ENCODE peak calls at places on chromosome 9, in five cellular contexts. Z is left ventricle myocardium inferior, P is IMR-90, C is heart left ventricle, R is tibial artery. V is an unnamed sample. For H3K4me1, the result is how much of the 10 kb centered on the place peaks cover.

GRCh38 chr9:10268500-10269485 is 344.0 kb downstream of the PTPRD start:
- DNase-seq in Z (no peak), P (peak), C (no peak), R (no peak), V (no peak)

GRCh38 chr9:137168575-137168906 is 1.3 kb downstream of the LRRC26 start:
- DNase-seq in Z (no peak), P (no peak), C (no peak), R (no peak), V (peak)

GRCh38 chr9:38621434-38622082 is 1.2 kb upstream of the ANKRD18A start:
- DNase-seq in Z (no peak), P (no peak), C (no peak), R (no peak), V (peak)

GRCh38 chr9:113481176-113481805 is 17.8 kb downstream of the RGS3 start:
- DNase-seq in Z (no peak), P (no peak), C (no peak), R (no peak), V (no peak)

GRCh38 chr9:33676746-33677505 is 118.4 kb upstream of the PRSS3 start:
- DNase-seq in Z (peak), P (peak), C (peak), R (no peak), V (peak)

GRCh38 chr9:115730396-115730795 is 423.2 kb upstream of the PAPPA start:
- DNase-seq in Z (no peak), P (no peak), C (no peak), R (no peak), V (no peak)

GRCh38 chr9:6551126-6551525 is 94.4 kb downstream of the GLDC start:
- DNase-seq in Z (no peak), P (no peak), C (no peak), R (no peak), V (no peak)

GRCh38 chr9:37918665-37919165 is 14.8 kb upstream of the SLC25A51 start:
- DNase-seq in Z (no peak), P (no peak), C (no peak), R (no peak), V (peak)

GRCh38 chr9:105841562-105841961 is 147.2 kb downstream of the TMEM38B start:
- DNase-seq in Z (no peak), P (no peak), C (no peak), R (no peak), V (no peak)

GRCh38 chr9:107693620-107694326 is 204.2 kb upstream of the KLF4 start:
- DNase-seq in Z (no peak), P (peak), C (no peak), R (no peak), V (peak)

GRCh38 chr9:93266521-93267001 is 82.6 kb downstream of the WNK2 start:
- DNase-seq in Z (no peak), P (no peak), C (no peak), R (peak), V (peak)

GRCh38 chr9:115170674-115171073 is 52.7 kb upstream of the TNC start:
- DNase-seq in Z (no peak), P (peak), C (no peak), R (no peak), V (peak)

GRCh38 chr9:81489048-81489447 is 200.3 kb downstream of the TLE1 start:
- DNase-seq in Z (no peak), P (peak), C (no peak), R (no peak), V (no peak)

GRCh38 chr9:123528521-123528920 is 172.5 kb downstream of the CRB2 start:
- DNase-seq in Z (no peak), P (no peak), C (no peak), R (no peak), V (no peak)

GRCh38 chr9:93136011-93136440 is 2.0 kb upstream of the NINJ1 start:
- DNase-seq in Z (no peak), P (peak), C (no peak), R (no peak), V (peak)

GRCh38 chr9:114314256-114314867 is 8.5 kb upstream of the ORM1 start:
- DNase-seq in Z (no peak), P (no peak), C (no peak), R (no peak), V (no peak)

GRCh38 chr9:101562966-101563365 is 29.3 kb downstream of the RNF20 start:
- DNase-seq in Z (no peak), P (no peak), C (no peak), R (no peak), V (no peak)

GRCh38 chr9:38352716-38353334 is 39.7 kb upstream of the ALDH1B1 start:
- DNase-seq in Z (no peak), P (no peak), C (no peak), R (peak), V (no peak)

GRCh38 chr9:14640294-14640693 is 52.9 kb downstream of the ZDHHC21 start:
- DNase-seq in Z (no peak), P (no peak), C (no peak), R (no peak), V (no peak)

GRCh38 chr9:136757751-136758140 is 297 bp downstream of the LCN8 start:
- DNase-seq in Z (no peak), P (no peak), C (no peak), R (no peak), V (peak)

GRCh38 chr9:121765021-121765950 is 113.9 kb downstream of the DAB2IP start:
- DNase-seq in Z (peak), P (peak), C (peak), R (peak), V (peak)

GRCh38 chr9:83304686-83305085 is 233.5 kb downstream of the FRMD3 start:
- DNase-seq in Z (peak), P (peak), C (peak), R (peak), V (peak)

GRCh38 chr9:19701991-19702390 is 86.8 kb downstream of the SLC24A2 start:
- DNase-seq in Z (no peak), P (no peak), C (no peak), R (no peak), V (no peak)

GRCh38 chr9:97934321-97935115 is 3.5 kb downstream of the HEMGN start:
- DNase-seq in Z (no peak), P (no peak), C (no peak), R (no peak), V (peak)

GRCh38 chr9:115263731-115264130 is 145.8 kb upstream of the TNC start:
- DNase-seq in Z (no peak), P (peak), C (no peak), R (no peak), V (no peak)

GRCh38 chr9:106287108-106287631 is 575.8 kb upstream of the ZNF462 start:
- DNase-seq in Z (no peak), P (no peak), C (no peak), R (no peak), V (no peak)

GRCh38 chr9:121510766-121511555 is 11.3 kb upstream of the GGTA1 start:
- DNase-seq in Z (peak), P (peak), C (peak), R (no peak), V (no peak)

GRCh38 chr9:136625101-136626065 is 37.3 kb upstream of the EGFL7 start:
- DNase-seq in Z (peak), P (peak), C (peak), R (peak), V (peak)

GRCh38 chr9:70061776-70062175 is 18.1 kb downstream of the MAMDC2 start:
- DNase-seq in Z (no peak), P (peak), C (no peak), R (no peak), V (peak)

DNA sequence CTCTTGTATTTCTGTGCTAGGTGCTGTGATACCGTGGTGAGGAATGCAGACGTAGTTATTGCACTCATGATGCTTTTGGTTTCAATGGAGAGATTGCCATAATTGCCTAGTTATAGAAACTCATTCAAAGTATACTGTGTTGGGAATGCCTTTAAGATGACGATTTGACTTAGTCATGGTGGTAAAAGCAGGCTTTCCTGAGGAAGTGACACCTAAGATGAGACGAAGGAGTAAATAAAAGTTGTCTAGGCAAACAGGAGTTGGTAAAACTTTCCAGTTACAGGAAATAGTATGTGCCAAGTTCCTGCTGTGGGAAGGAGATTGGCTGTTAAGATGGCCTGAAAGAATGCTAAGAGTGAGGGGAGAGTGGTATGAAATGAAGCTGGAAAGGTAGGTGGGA is 48.1 kb downstream of the FOCAD start:
- DNase-seq in Z (no peak), P (peak), C (no peak), R (no peak), V (no peak)
- H3K4me1 ChIP-seq in Z (under half), P (under half), C (under half), R (under half), V (under half)

DNA sequence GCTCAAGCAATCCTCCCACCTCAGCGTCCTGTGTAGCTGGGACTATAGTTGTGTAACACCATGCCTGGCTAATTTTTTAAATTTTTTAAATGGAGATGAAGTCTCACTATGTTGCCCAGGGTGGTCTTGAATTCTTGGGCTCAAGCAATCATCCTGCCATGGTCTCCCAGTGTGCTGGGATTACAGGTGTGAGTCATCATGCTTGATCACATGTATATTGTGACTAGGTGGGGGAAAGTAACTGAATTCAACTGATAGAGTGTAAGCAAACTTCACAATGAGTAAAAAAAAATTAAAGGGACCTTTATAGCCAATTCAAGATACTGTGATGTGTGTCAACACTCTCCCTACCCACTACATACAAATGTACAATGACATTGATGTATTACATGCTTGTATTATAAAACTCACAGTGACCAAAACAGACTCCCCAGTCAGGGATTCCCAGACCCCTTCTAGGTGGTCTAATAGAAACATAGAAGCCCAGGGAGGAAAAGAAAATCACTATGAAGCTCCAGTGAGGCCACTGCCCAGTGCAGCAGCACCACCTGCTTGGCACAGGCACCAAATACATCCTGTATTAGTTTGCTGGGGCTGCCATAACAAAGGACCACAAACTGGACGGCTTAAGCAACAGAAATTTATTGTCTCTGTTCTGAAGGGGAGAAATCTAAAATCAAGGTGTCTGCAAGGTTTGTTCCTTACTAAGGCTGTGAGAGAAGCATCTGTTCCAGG is 8.8 kb downstream of the PLGRKT start:
- DNase-seq in Z (no peak), P (no peak), C (no peak), R (no peak), V (no peak)
- TF ChIP-seq CTCF in Z (no peak), P (no peak), C (no peak), R (no peak), V (no peak)

GRCh38 chr9:134361426-134361825 is 35.2 kb downstream of the RXRA start:
- DNase-seq in Z (no peak), P (no peak), C (no peak), R (no peak), V (no peak)
- H3K4me1 ChIP-seq in Z (half or more), P (under half), C (half or more), R (half or more), V (under half)

GRCh38 chr9:116842658-116843057 is 155.6 kb downstream of the TRIM32 start:
- DNase-seq in Z (no peak), P (no peak), C (no peak), R (no peak), V (no peak)
- TF ChIP-seq CTCF in Z (no peak), P (no peak), C (no peak), R (no peak), V (no peak)

GRCh38 chr9:87567988-87568800 is 70.5 kb downstream of the DAPK1 start:
- DNase-seq in Z (no peak), P (no peak), C (no peak), R (no peak), V (no peak)
- H3K4me1 ChIP-seq in Z (under half), P (under half), C (under half), R (half or more), V (under half)

V was measured in osteoblast.